ENCODE peak calls at places on chromosomes 7 and 10, in eight cellular contexts. B, M, E, V, U, A, G and W are unnamed samples.

GRCh38 chr7:44277851-44278250 is 47.5 kb downstream of the CAMK2B start:
- DNase-seq in B (no peak), M (peak; percentile 25), E (peak; percentile 47), V (no peak), U (no peak), A (no peak), G (no peak), W (peak; percentile 6)

GRCh38 chr10:79984851-79985250 is 35.9 kb upstream of the SFTPD start:
- DNase-seq in B (peak; percentile 22), M (no peak), E (no peak), V (peak; percentile 100), U (no peak), A (no peak), G (no peak), W (no peak)

GRCh38 chr7:139737221-139738100 is 40.3 kb downstream of the HIPK2 start:
- DNase-seq in B (no peak), M (no peak), E (peak; percentile 45), V (no peak), U (no peak), A (no peak), G (peak; percentile 67), W (peak; percentile 29)

GRCh38 chr7:94049615-94050014 is 45.5 kb upstream of the BET1 start:
- DNase-seq in B (no peak), M (no peak), E (no peak), V (no peak), U (no peak), A (no peak), G (no peak), W (no peak)

GRCh38 chr7:28919510-28919909 is 38.6 kb downstream of the TRIL start:
- DNase-seq in B (no peak), M (no peak), E (peak; percentile 18), V (no peak), U (no peak), A (no peak), G (no peak), W (no peak)

GRCh38 chr7:116322541-116322940 is 112.2 kb downstream of the TES start:
- DNase-seq in B (no peak), M (no peak), E (peak; percentile 49), V (no peak), U (no peak), A (no peak), G (no peak), W (no peak)

GRCh38 chr10:114652402-114653368 is 5.4 kb downstream of the ABLIM1 start:
- DNase-seq in B (no peak), M (no peak), E (no peak), V (no peak), U (no peak), A (no peak), G (no peak), W (no peak)

GRCh38 chr10:66940950-66941349 is 15.1 kb downstream of the LRRTM3 start:
- DNase-seq in B (no peak), M (no peak), E (no peak), V (no peak), U (no peak), A (no peak), G (no peak), W (no peak)

GRCh38 chr10:63738410-63738809 is 217.2 kb downstream of the REEP3 start:
- DNase-seq in B (no peak), M (peak; percentile 95), E (peak; percentile 59), V (peak; percentile 42), U (peak; percentile 68), A (no peak), G (no peak), W (peak; percentile 80)

GRCh38 chr10:11397980-11398580 is 213.4 kb downstream of the USP6NL start:
- DNase-seq in B (peak; percentile 20), M (peak; percentile 27), E (peak; percentile 5), V (no peak), U (no peak), A (no peak), G (no peak), W (peak; percentile 17)

GRCh38 chr7:101162551-101163280 is 2.7 kb downstream of the VGF start:
- DNase-seq in B (no peak), M (peak; percentile 84), E (peak; percentile 50), V (peak; percentile 56), U (no peak), A (no peak), G (peak; percentile 45), W (peak; percentile 42)

GRCh38 chr7:157003445-157004049 is 6.9 kb downstream of the MNX1 start:
- DNase-seq in B (no peak), M (no peak), E (no peak), V (no peak), U (no peak), A (no peak), G (peak; percentile 82), W (no peak)

GRCh38 chr10:421170-421569 is 268.3 kb downstream of the DIP2C start:
- DNase-seq in B (no peak), M (no peak), E (no peak), V (no peak), U (no peak), A (no peak), G (no peak), W (no peak)

GRCh38 chr7:87935373-87935706 is 1.3 kb downstream of the ADAM22 start:
- DNase-seq in B (no peak), M (no peak), E (no peak), V (no peak), U (no peak), A (no peak), G (no peak), W (no peak)

GRCh38 chr7:87933605-87933952 is 472 bp upstream of the ADAM22 start:
- DNase-seq in B (no peak), M (no peak), E (no peak), V (no peak), U (no peak), A (no peak), G (no peak), W (no peak)

GRCh38 chr7:87934699-87935372 is 785 bp downstream of the ADAM22 start:
- DNase-seq in B (no peak), M (no peak), E (no peak), V (no peak), U (no peak), A (no peak), G (peak; percentile 13), W (no peak)

DNA sequence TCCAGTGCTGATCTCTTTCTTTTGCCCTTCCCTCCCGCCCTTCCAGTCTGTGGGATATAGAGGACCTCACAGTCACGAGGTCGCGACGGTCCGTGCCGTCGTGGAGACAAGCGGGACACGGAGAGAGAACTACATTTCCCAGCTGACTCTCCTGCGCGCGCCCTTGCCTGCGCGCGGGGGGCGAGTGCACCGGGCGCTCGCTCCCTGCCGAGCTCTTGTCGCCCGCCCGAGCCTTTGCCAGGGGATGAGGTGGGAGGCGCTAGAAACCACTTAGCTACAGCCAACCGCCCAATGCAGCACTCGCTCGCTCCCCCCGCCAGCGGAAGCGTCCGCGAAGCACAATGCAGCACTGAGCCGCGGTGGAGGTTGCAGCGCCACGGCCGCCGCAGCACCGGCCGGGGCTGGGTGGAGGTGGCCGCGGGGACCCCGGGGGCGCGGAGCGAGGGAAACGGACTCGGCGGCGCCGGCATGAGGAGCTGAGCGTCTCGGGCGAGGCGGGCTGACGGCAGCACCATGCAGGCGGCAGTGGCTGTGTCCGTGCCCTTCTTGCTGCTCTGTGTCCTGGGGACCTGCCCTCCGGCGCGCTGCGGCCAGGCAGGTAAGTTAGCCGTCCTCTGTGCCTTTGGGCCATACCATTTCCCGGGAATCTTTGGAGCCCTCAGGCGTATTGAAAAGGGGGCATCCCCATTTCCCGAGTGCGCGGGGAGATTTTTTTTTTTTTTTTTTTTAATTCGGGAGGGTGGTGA is at the start of gene ADAM22:
- DNase-seq in B (peak; percentile 75), M (peak; percentile 90), E (peak; percentile 64), V (peak; percentile 80), U (peak; percentile 67), A (peak; percentile 74), G (peak; percentile 87), W (peak; percentile 58)
- TF ChIP-seq CTCF in B (no peak), M (no peak), E (no peak), V (no peak), U (no peak), A (no peak), G (no peak), W (no peak)

GRCh38 chr10:32947586-32947985 is 10.4 kb downstream of the ITGB1 start:
- DNase-seq in B (no peak), M (no peak), E (no peak), V (no peak), U (no peak), A (no peak), G (no peak), W (no peak)

GRCh38 chr10:32950457-32951109 is 7.4 kb downstream of the ITGB1 start:
- DNase-seq in B (no peak), M (no peak), E (no peak), V (peak; percentile 72), U (no peak), A (no peak), G (no peak), W (no peak)

GRCh38 chr10:32948451-32948850 is 9.6 kb downstream of the ITGB1 start:
- DNase-seq in B (no peak), M (no peak), E (no peak), V (no peak), U (no peak), A (no peak), G (no peak), W (no peak)

GRCh38 chr10:32951111-32951510 is 6.9 kb downstream of the ITGB1 start:
- DNase-seq in B (no peak), M (no peak), E (no peak), V (no peak), U (no peak), A (no peak), G (no peak), W (no peak)

GRCh38 chr10:32949221-32949678 is 8.8 kb downstream of the ITGB1 start:
- DNase-seq in B (no peak), M (no peak), E (no peak), V (no peak), U (no peak), A (no peak), G (no peak), W (peak; percentile 40)
- H3K4me3 ChIP-seq in B (no peak overlapping the region), M (no peak overlapping the region), E (no peak overlapping the region), V (no peak overlapping the region), U (no peak overlapping the region), A (no peak overlapping the region), G (no peak overlapping the region), W (no peak overlapping the region)

GRCh38 chr7:876077-876971 is at the start of gene GET4:
- DNase-seq in B (peak; percentile 97), M (peak; percentile 98), E (peak; percentile 93), V (peak; percentile 90), U (peak; percentile 95), A (peak; percentile 98), G (peak; percentile 97), W (peak; percentile 98)
- TF ChIP-seq CTCF in B (no peak), M (peak; percentile 9), E (peak; percentile 3), V (no peak), U (peak; percentile 11), A (no peak), G (no peak), W (no peak)

DNA sequence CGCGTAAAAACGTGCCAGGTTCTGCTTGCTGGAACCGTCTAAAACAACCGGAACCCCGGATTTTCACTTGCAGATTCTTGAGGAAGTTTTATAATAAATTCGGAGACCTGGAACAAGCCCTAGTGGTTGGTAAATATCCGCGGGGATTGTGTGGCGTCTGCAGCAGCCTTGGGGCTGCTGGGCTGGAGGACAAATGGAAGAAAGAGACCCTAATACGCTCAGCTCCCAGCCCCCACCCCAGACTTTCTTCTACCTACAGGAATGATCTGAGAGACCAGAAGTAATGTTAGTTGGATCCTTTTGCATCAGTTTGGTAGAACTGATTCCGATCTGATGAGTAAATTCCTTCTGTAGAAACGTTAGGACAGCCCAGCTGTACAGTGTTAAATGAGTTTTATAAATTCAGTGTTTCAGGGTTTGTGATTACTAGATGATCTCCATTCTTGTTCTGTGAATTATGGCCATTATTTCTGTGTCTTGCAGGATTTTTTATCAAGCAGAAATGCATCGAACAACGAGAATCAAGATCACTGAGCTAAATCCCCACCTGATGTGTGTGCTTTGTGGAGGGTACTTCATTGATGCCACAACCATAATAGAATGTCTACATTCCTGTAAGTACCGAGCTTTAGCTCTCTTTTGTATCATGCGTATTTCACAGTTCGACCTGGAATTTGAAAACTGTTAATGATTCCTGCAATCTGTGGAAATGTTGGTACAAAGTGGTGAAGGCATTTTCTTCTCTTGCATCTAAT is 5.2 kb downstream of the BMI1 start:
- DNase-seq in B (no peak), M (no peak), E (peak; percentile 32), V (peak; percentile 7), U (no peak), A (no peak), G (no peak), W (peak; percentile 35)
- H3K4me3 ChIP-seq in B (peak overlapping the region; percentile 68), M (peak overlapping the region; percentile 62), E (peak overlapping the region; percentile 61), V (peak overlapping the region; percentile 81), U (peak overlapping the region; percentile 62), A (peak overlapping the region; percentile 67), G (peak overlapping the region; percentile 31), W (peak overlapping the region; percentile 68)